ENCODE peak calls at places on chromosomes 2 and 18, in six cellular contexts. One of them, this sample, is unnamed.

GRCh38 chr18:66553824-66554223 is 50.1 kb downstream of the CDH19 start:
- DNase-seq in hepatocyte: no peak
- DNase-seq in CD4-positive, alpha-beta T cell: no peak
- DNase-seq in lung: no peak
- DNase-seq in H9: no peak
- DNase-seq in lower lobe of right lung: no peak
- DNase-seq in this sample: no peak

GRCh38 chr18:864872-865273 is 39.8 kb upstream of the ADCYAP1 start:
- DNase-seq in hepatocyte: peak; percentile 85
- DNase-seq in CD4-positive, alpha-beta T cell: peak; percentile 44
- DNase-seq in lung: peak; percentile 64
- DNase-seq in H9: peak; percentile 83
- DNase-seq in lower lobe of right lung: peak; percentile 64
- DNase-seq in this sample: peak; percentile 79

GRCh38 chr2:40332096-40332826 is 119.6 kb downstream of the SLC8A1 start:
- DNase-seq in hepatocyte: peak; percentile 20
- DNase-seq in CD4-positive, alpha-beta T cell: no peak
- DNase-seq in lung: no peak
- DNase-seq in H9: no peak
- DNase-seq in lower lobe of right lung: peak; percentile 32
- DNase-seq in this sample: no peak

GRCh38 chr18:46408334-46408987 is 248.6 kb downstream of the LOXHD1 start:
- DNase-seq in hepatocyte: no peak
- DNase-seq in CD4-positive, alpha-beta T cell: no peak
- DNase-seq in lung: no peak
- DNase-seq in H9: peak; percentile 68
- DNase-seq in lower lobe of right lung: no peak
- DNase-seq in this sample: no peak

GRCh38 chr2:218733615-218734021 is 23.0 kb downstream of the TTLL4 start:
- DNase-seq in hepatocyte: no peak
- DNase-seq in CD4-positive, alpha-beta T cell: no peak
- DNase-seq in lung: peak; percentile 58
- DNase-seq in H9: no peak
- DNase-seq in lower lobe of right lung: peak; percentile 66
- DNase-seq in this sample: peak; percentile 46

GRCh38 chr2:169895294-169895985 is 68.2 kb downstream of the UBR3 start:
- DNase-seq in hepatocyte: no peak
- DNase-seq in CD4-positive, alpha-beta T cell: no peak
- DNase-seq in lung: no peak
- DNase-seq in H9: no peak
- DNase-seq in lower lobe of right lung: no peak
- DNase-seq in this sample: no peak

GRCh38 chr18:59744271-59744721 is 47.1 kb upstream of the CCBE1 start:
- DNase-seq in hepatocyte: no peak
- DNase-seq in CD4-positive, alpha-beta T cell: no peak
- DNase-seq in lung: no peak
- DNase-seq in H9: no peak
- DNase-seq in lower lobe of right lung: no peak
- DNase-seq in this sample: no peak

GRCh38 chr2:64345998-64346397 is 108.0 kb upstream of the LGALSL start:
- DNase-seq in hepatocyte: no peak
- DNase-seq in CD4-positive, alpha-beta T cell: no peak
- DNase-seq in lung: no peak
- DNase-seq in H9: no peak
- DNase-seq in lower lobe of right lung: no peak
- DNase-seq in this sample: no peak

GRCh38 chr2:207110310-207110709 is 55.4 kb downstream of the KLF7 start:
- DNase-seq in hepatocyte: no peak
- DNase-seq in CD4-positive, alpha-beta T cell: no peak
- DNase-seq in lung: no peak
- DNase-seq in H9: no peak
- DNase-seq in lower lobe of right lung: no peak
- DNase-seq in this sample: no peak

GRCh38 chr18:8684577-8684976 is 20.8 kb upstream of the MTCL1 start:
- DNase-seq in hepatocyte: no peak
- DNase-seq in CD4-positive, alpha-beta T cell: no peak
- DNase-seq in lung: no peak
- DNase-seq in H9: no peak
- DNase-seq in lower lobe of right lung: no peak
- DNase-seq in this sample: no peak

GRCh38 chr2:180184506-180184905 is 177.4 kb upstream of the CWC22 start:
- DNase-seq in hepatocyte: no peak
- DNase-seq in CD4-positive, alpha-beta T cell: no peak
- DNase-seq in lung: no peak
- DNase-seq in H9: no peak
- DNase-seq in lower lobe of right lung: no peak
- DNase-seq in this sample: no peak

GRCh38 chr2:88350262-88350640 is 102.2 kb downstream of the FOXI3 start:
- DNase-seq in hepatocyte: peak; percentile 13
- DNase-seq in CD4-positive, alpha-beta T cell: no peak
- DNase-seq in lung: no peak
- DNase-seq in H9: no peak
- DNase-seq in lower lobe of right lung: no peak
- DNase-seq in this sample: no peak
- H3K27ac ChIP-seq in hepatocyte: no peak overlapping the region
- H3K27ac ChIP-seq in CD4-positive, alpha-beta T cell: no peak overlapping the region
- H3K27ac ChIP-seq in lung: no peak overlapping the region
- H3K27ac ChIP-seq in H9: no peak overlapping the region
- H3K27ac ChIP-seq in lower lobe of right lung: no peak overlapping the region
- H3K27ac ChIP-seq in this sample: no peak overlapping the region

DNA sequence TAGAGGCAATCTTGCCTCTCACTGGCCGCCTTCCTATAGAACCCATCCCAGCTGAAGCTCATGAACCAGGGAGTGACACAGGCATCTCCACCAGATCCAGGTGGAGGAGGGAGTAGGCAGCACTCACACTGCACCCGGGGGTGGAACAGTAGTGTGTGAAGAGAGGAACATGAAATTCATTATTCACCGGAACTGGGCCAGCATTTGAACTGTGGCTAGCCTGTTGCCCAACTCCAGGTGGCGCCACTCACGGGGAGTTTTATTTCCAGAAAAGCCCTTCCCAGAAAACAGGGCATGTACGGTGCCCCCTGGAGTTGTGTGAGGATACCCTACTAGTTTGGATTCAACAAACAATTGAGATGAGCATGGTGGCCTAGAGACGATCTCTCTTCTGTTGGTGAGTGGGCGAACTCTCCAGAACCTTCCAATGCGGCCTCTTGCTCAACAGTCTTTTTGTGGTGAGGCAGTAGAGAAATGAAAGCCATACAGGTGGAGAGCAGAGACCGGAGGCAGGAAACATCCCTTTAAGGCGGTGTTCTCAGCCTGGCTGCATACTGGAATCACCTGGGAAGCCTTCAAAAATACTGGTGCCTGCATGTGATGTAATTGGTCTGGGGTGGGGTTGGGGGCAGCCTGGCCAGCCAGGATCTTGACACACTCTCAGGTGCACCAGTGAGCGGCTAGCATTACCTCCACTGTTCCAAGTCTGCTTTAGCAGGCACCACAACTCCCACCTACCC is 73.5 kb upstream of the NEDD4L start:
- DNase-seq in hepatocyte: no peak
- DNase-seq in CD4-positive, alpha-beta T cell: no peak
- DNase-seq in lung: no peak
- DNase-seq in H9: peak; percentile 68
- DNase-seq in lower lobe of right lung: no peak
- DNase-seq in this sample: no peak
- TF ChIP-seq CTCF in hepatocyte: peak; percentile 16
- TF ChIP-seq CTCF in CD4-positive, alpha-beta T cell: no peak
- TF ChIP-seq CTCF in lung: no peak
- TF ChIP-seq CTCF in H9: peak; percentile 84
- TF ChIP-seq CTCF in lower lobe of right lung: peak; percentile 18
- TF ChIP-seq CTCF in this sample: no peak

DNA sequence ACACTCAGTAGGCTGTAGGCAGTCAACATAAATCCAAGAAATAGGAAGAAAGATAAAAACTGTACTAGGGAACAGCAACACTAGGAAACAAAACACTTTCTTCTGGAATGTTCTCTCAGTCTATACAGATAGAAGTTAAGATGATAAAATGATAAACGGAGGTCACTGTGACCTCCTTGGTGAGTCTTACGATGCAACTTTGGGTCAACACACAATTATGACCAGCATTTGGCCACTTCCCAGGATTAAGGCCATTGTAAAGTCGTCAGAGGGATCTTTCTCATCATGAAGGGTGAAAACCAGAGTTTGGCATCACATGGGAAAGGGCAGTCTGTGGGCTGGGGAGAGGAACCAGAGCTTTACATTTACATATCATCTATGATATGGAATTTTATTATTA is 33.4 kb downstream of the LAMA3 start:
- DNase-seq in hepatocyte: no peak
- DNase-seq in CD4-positive, alpha-beta T cell: no peak
- DNase-seq in lung: no peak
- DNase-seq in H9: no peak
- DNase-seq in lower lobe of right lung: no peak
- DNase-seq in this sample: no peak
- H3K27ac ChIP-seq in hepatocyte: peak overlapping the region; percentile 63
- H3K27ac ChIP-seq in CD4-positive, alpha-beta T cell: no peak overlapping the region
- H3K27ac ChIP-seq in lung: no peak overlapping the region
- H3K27ac ChIP-seq in H9: no peak overlapping the region
- H3K27ac ChIP-seq in lower lobe of right lung: no peak overlapping the region
- H3K27ac ChIP-seq in this sample: no peak overlapping the region

DNA sequence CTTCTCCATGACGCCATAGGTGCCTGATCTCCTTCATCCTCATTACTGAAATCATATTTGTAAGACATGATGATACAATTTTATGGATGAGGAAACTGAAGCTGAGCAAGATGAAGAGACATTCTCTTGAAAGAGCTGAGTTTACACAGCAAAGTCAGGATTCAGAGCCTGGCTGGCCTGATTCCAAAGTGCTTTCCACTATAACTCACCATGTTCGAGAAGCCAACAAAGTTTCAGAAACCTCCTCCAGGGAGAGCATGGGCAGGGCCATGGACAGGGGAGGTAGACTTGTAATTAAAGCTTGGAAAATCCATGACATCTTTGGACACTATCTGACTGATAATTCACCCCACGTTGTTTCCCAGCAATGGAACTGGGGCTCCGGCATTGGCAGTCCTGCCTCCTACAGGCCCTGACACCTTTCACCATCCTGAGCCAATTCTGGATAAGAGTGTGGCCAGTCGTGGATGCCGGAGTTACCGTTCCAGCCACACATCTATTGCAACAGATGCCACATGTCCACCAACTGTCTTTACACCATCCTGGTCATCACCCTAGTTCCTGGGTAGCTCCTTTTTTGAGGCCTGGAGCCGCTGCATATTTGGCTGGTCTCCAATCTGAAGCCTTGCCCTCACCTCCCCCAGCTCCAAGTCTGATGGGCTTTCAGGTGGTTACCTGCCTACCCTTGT is 85.0 kb upstream of the PPP1CB start:
- DNase-seq in hepatocyte: no peak
- DNase-seq in CD4-positive, alpha-beta T cell: no peak
- DNase-seq in lung: no peak
- DNase-seq in H9: no peak
- DNase-seq in lower lobe of right lung: no peak
- DNase-seq in this sample: no peak
- TF ChIP-seq CTCF in hepatocyte: no peak
- TF ChIP-seq CTCF in CD4-positive, alpha-beta T cell: no peak
- TF ChIP-seq CTCF in lung: no peak
- TF ChIP-seq CTCF in H9: no peak
- TF ChIP-seq CTCF in lower lobe of right lung: no peak
- TF ChIP-seq CTCF in this sample: no peak

DNA sequence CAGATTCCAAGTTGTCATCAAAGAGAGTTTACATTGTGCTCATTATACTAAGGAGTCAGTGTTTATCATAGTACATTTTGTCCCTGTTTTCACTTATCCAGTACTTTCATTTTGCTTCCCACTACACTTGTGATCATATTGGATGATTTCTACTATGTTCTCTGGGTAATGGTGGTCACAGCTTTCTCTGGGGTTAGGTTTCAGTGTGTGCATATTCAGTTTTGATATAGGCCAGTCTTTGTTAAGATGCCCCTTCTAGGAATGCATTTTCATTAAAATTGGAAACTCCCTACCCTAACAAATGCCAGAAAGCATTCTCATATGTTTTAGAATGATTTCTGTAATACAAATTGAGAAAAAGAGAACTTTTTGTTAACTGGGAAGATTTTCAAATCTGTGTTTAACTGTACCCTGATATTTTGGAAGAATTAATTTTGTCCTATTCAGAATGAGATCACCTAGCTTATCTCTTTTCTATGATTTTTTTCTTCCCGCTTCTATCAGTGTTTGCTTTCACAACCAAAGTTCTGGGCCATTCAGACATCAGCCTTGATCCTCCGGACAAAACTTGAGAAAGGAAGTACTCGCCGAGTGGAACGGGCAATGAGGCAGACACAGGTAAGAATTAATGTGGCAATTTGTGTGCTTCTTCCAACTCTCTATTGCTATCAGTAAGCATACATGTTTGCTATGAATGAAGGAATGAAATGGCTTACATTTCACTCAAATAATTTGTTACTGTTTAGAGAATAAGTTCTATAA is 74.6 kb downstream of the TTC27 start:
- DNase-seq in hepatocyte: no peak
- DNase-seq in CD4-positive, alpha-beta T cell: no peak
- DNase-seq in lung: no peak
- DNase-seq in H9: no peak
- DNase-seq in lower lobe of right lung: no peak
- DNase-seq in this sample: no peak
- H3K27ac ChIP-seq in hepatocyte: no peak overlapping the region
- H3K27ac ChIP-seq in CD4-positive, alpha-beta T cell: no peak overlapping the region
- H3K27ac ChIP-seq in lung: no peak overlapping the region
- H3K27ac ChIP-seq in H9: no peak overlapping the region
- H3K27ac ChIP-seq in lower lobe of right lung: no peak overlapping the region
- H3K27ac ChIP-seq in this sample: peak overlapping the region; percentile 16

This sample was measured in ascending aorta.